ENCODE peak calls at places on chromosomes 4 and X, in four cellular contexts. K is psoas muscle; W is CD8-positive, alpha-beta memory T cell; J is mammary epithelial cell. G is an unnamed sample.

GRCh38 chr4:176755624-176756023 is 37.1 kb downstream of the VEGFC start:
- DNase-seq in K (no peak), J (no peak), W (no peak), G (no peak)

GRCh38 chrX:120015145-120016067 is 62.1 kb downstream of the RHOXF2B start:
- DNase-seq in W (no peak), J (no peak), K (no peak), G (peak; percentile 61)

GRCh38 chr4:67584496-67584895 is 26.0 kb downstream of the STAP1 start:
- DNase-seq in W (no peak), K (no peak), J (no peak), G (no peak)

GRCh38 chrX:68332156-68332823 is 101.0 kb downstream of the OPHN1 start:
- DNase-seq in K (no peak), W (no peak), J (no peak), G (no peak)

GRCh38 chr4:78205601-78206000 is 148.5 kb downstream of the FRAS1 start:
- DNase-seq in K (no peak), J (no peak), W (no peak), G (no peak)

GRCh38 chr4:122747883-122748282 is 15.4 kb downstream of the BBS12 start:
- DNase-seq in J (peak; percentile 61), W (no peak), K (no peak), G (no peak)

GRCh38 chr4:189376901-189377300 is 563.8 kb upstream of the FRG1 start:
- DNase-seq in K (no peak), W (no peak), J (no peak), G (no peak)

GRCh38 chr4:138630666-138631065 is 384.9 kb upstream of the NOCT start:
- DNase-seq in J (no peak), W (no peak), K (no peak), G (no peak)

GRCh38 chr4:153113061-153113837 is 91.0 kb upstream of the TRIM2 start:
- DNase-seq in J (no peak), W (no peak), K (no peak), G (no peak)

GRCh38 chr4:44661940-44662622 is 10.7 kb upstream of the YIPF7 start:
- DNase-seq in J (peak; percentile 46), K (no peak), W (no peak), G (no peak)

GRCh38 chr4:5101571-5101970 is 50.3 kb downstream of the STK32B start:
- DNase-seq in K (no peak), W (no peak), J (no peak), G (no peak)

GRCh38 chr4:79528241-79528706 is 120.2 kb upstream of the GK2 start:
- DNase-seq in J (peak; percentile 52), W (no peak), K (no peak), G (no peak)

GRCh38 chrX:85570496-85570895 is 191.0 kb upstream of the POF1B start:
- DNase-seq in J (no peak), K (no peak), W (no peak), G (no peak)

GRCh38 chrX:46770817-46771163 is 11.9 kb upstream of the SLC9A7 start:
- DNase-seq in J (peak; percentile 88), K (no peak), W (no peak), G (no peak)

GRCh38 chr4:81166431-81166830 is 48.6 kb downstream of the PRKG2 start:
- DNase-seq in J (peak; percentile 55), K (no peak), W (no peak), G (no peak)

GRCh38 chr4:179671609-179672008 is 2229.4 kb upstream of the AGA start:
- DNase-seq in K (no peak), J (no peak), W (no peak), G (no peak)

GRCh38 chr4:8324640-8325239 is 55.2 kb downstream of the HTRA3 start:
- DNase-seq in K (no peak), J (peak; percentile 83), W (no peak), G (no peak)

GRCh38 chrX:9586992-9587392 is 122.1 kb downstream of the TBL1X start:
- DNase-seq in W (no peak), K (no peak), J (no peak), G (no peak)

GRCh38 chr4:169151671-169152070 is 119.1 kb downstream of the SH3RF1 start:
- DNase-seq in K (no peak), W (no peak), J (no peak), G (no peak)

GRCh38 chr4:18930487-18930886 is 908.9 kb upstream of the LCORL start:
- DNase-seq in W (no peak), K (no peak), J (no peak), G (no peak)

GRCh38 chr4:168812806-168813205 is 197.2 kb downstream of the CBR4 start:
- DNase-seq in K (no peak), W (no peak), J (no peak), G (no peak)

GRCh38 chrX:18351774-18352173 is 2.7 kb downstream of the SCML2 start:
- DNase-seq in K (no peak), W (no peak), J (no peak), G (no peak)

GRCh38 chr4:20506827-20507226 is 193.4 kb upstream of the PACRGL start:
- DNase-seq in K (no peak), J (peak; percentile 67), W (no peak), G (no peak)

GRCh38 chr4:152128356-152128755 is 367.5 kb upstream of the GATB start:
- DNase-seq in J (no peak), K (no peak), W (no peak), G (no peak)

GRCh38 chr4:328729-329128 is 8.9 kb upstream of the ZNF141 start:
- DNase-seq in J (no peak), W (no peak), K (no peak), G (no peak)

GRCh38 chrX:153723351-153724251 is 586 bp downstream of the BCAP31 start:
- DNase-seq in J (peak; percentile 61), W (peak; percentile 57), K (peak; percentile 63), G (peak; percentile 42)

GRCh38 chrX:139202742-139203410 is 327.7 kb upstream of the F9 start:
- DNase-seq in W (no peak), K (peak; percentile 44), J (no peak), G (no peak)

GRCh38 chr4:98485816-98486355 is 172.5 kb downstream of the TSPAN5 start:
- DNase-seq in K (no peak), W (no peak), J (no peak), G (no peak)

GRCh38 chr4:136841526-136841925 is 690.8 kb downstream of the PCDH18 start:
- DNase-seq in J (no peak), W (no peak), K (no peak), G (no peak)

GRCh38 chr4:102809691-102810090 is 17.7 kb downstream of the UBE2D3 start:
- DNase-seq in W (no peak), K (no peak), J (no peak), G (no peak)

GRCh38 chr4:102809190-102809589 is 18.2 kb downstream of the UBE2D3 start:
- DNase-seq in K (no peak), W (no peak), J (no peak), G (no peak)

GRCh38 chr4:102808009-102808408 is 19.3 kb downstream of the UBE2D3 start:
- DNase-seq in J (no peak), K (no peak), W (no peak), G (no peak)

GRCh38 chr4:102807345-102807744 is 20.0 kb downstream of the UBE2D3 start:
- DNase-seq in K (no peak), J (no peak), W (no peak), G (no peak)
- H3K4me1 ChIP-seq in K (peaks cover 66% of the 10 kb centered on the region), J (peaks cover 11% of the 10 kb centered on the region), W (peaks cover 53% of the 10 kb centered on the region), G (peaks cover 13% of the 10 kb centered on the region)

GRCh38 chr4:113051361-113051760 is 1.9 kb downstream of the ANK2 start:
- DNase-seq in W (no peak), J (no peak), K (no peak), G (no peak)
- H3K27ac ChIP-seq in W (no peak overlapping the region), J (no peak overlapping the region), K (no peak overlapping the region), G (no peak overlapping the region)

GRCh38 chr4:59818656-59819055 is 1381.5 kb upstream of the ADGRL3 start:
- DNase-seq in K (no peak), W (no peak), J (no peak), G (no peak)
- H3K4me3 ChIP-seq in K (peak overlapping the region; percentile 41), W (no peak overlapping the region), J (no peak overlapping the region), G (no peak overlapping the region)

DNA sequence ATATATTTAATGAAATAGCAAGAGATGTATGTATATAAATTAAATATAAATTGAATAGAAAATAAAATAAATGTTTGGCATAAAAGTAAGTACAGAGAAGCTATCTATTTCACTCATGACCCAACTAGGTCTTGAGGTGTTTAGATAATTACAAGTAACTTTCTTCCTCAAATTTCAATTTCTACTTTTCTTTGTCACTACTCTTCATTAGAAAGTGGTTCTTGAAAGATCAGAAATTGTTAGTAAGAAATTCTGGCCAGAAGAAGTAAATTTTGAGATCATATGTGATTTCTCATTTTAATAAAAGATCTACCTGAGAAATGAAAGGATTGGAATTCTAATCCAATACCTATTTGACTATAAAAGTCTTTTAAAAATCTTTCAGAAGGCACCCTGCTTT is 126.9 kb downstream of the BTC start:
- DNase-seq in W (no peak), J (no peak), K (no peak), G (no peak)
- H3K4me1 ChIP-seq in W (no peaks in the 10 kb centered on the region), J (peaks cover 21% of the 10 kb centered on the region), K (no peaks in the 10 kb centered on the region), G (no peaks in the 10 kb centered on the region)

DNA sequence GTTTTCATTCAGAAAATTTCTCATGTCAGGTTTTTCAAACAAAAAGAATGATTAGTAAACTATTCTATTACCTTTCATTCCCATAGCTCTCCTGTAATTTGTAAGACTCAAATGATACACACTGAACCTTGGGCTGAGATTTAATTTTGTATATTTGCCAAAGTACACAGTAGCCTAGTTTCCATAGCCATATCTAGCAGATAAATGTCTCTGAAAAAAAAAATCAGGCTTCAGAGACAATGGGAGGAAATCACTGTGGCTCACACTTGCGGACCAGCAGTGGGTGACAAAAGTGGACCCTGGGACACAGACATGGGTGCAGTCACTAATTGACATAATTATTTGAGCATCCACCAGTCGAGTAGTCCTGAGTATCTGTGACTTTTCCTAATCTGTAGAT is 46.6 kb downstream of the MAOA start:
- DNase-seq in K (no peak), W (no peak), J (no peak), G (no peak)
- H3K27ac ChIP-seq in K (no peak overlapping the region), W (no peak overlapping the region), J (peak overlapping the region; percentile 44), G (peak overlapping the region; percentile 66)

G was measured in adrenal gland.